ENCODE peak calls at places on chromosomes 11 and 22, in four cellular contexts. One of them, this sample, is unnamed.

GRCh38 chr11:59776210-59777066 is 21.3 kb downstream of the STX3 start:
- DNase-seq in HepG2: peak
- DNase-seq in A549: peak
- DNase-seq in K562: no peak
- DNase-seq in this sample: no peak

GRCh38 chr11:27444801-27445215 is 27.8 kb downstream of the LGR4 start:
- DNase-seq in HepG2: peak
- DNase-seq in A549: no peak
- DNase-seq in K562: no peak
- DNase-seq in this sample: no peak

GRCh38 chr11:125235006-125235405 is 70.5 kb downstream of the PKNOX2 start:
- DNase-seq in K562: no peak
- DNase-seq in HepG2: peak
- DNase-seq in A549: no peak
- DNase-seq in this sample: no peak

GRCh38 chr11:86954288-86955110 is 696 bp downstream of the FZD4 start:
- DNase-seq in K562: peak
- DNase-seq in A549: peak
- DNase-seq in HepG2: no peak
- DNase-seq in this sample: no peak

GRCh38 chr22:36913431-36914382 is at the start of gene CSF2RB:
- DNase-seq in K562: no peak
- DNase-seq in HepG2: no peak
- DNase-seq in A549: no peak
- DNase-seq in this sample: no peak

GRCh38 chr11:128180446-128181089 is 406.8 kb downstream of the ETS1 start:
- DNase-seq in K562: no peak
- DNase-seq in A549: peak
- DNase-seq in HepG2: no peak
- DNase-seq in this sample: no peak

GRCh38 chr11:122157540-122158173 is 41.6 kb upstream of the BLID start:
- DNase-seq in HepG2: no peak
- DNase-seq in A549: no peak
- DNase-seq in K562: no peak
- DNase-seq in this sample: no peak

GRCh38 chr11:130023204-130023603 is 20.6 kb upstream of the PRDM10 start:
- DNase-seq in A549: no peak
- DNase-seq in K562: no peak
- DNase-seq in HepG2: peak
- DNase-seq in this sample: peak

GRCh38 chr11:134119094-134119493 is 50.2 kb downstream of the JAM3 start:
- DNase-seq in HepG2: no peak
- DNase-seq in A549: no peak
- DNase-seq in K562: no peak
- DNase-seq in this sample: no peak

GRCh38 chr11:60314607-60315321 is 12.3 kb upstream of the MS4A6E start:
- DNase-seq in K562: no peak
- DNase-seq in A549: no peak
- DNase-seq in HepG2: no peak
- DNase-seq in this sample: no peak

GRCh38 chr11:120021391-120021953 is 116.4 kb downstream of the TRIM29 start:
- DNase-seq in K562: no peak
- DNase-seq in A549: no peak
- DNase-seq in HepG2: no peak
- DNase-seq in this sample: no peak

GRCh38 chr11:65560555-65561418 is 2.6 kb upstream of the LTBP3 start:
- DNase-seq in A549: peak
- DNase-seq in HepG2: no peak
- DNase-seq in K562: peak
- DNase-seq in this sample: no peak

GRCh38 chr22:22109693-22110466 is 127.3 kb upstream of the TOP3B start:
- DNase-seq in A549: no peak
- DNase-seq in K562: peak
- DNase-seq in HepG2: no peak
- DNase-seq in this sample: no peak

GRCh38 chr11:20337526-20338154 is 25.9 kb upstream of the HTATIP2 start:
- DNase-seq in K562: no peak
- DNase-seq in A549: peak
- DNase-seq in HepG2: peak
- DNase-seq in this sample: no peak

GRCh38 chr11:88535916-88536547 is 198.5 kb upstream of the CTSC start:
- DNase-seq in A549: peak
- DNase-seq in K562: no peak
- DNase-seq in HepG2: peak
- DNase-seq in this sample: no peak

GRCh38 chr11:68724293-68724692 is 27.0 kb downstream of the TESMIN start:
- DNase-seq in A549: no peak
- DNase-seq in HepG2: no peak
- DNase-seq in K562: no peak
- DNase-seq in this sample: no peak

GRCh38 chr11:119704849-119705248 is 24.2 kb downstream of the NECTIN1 start:
- DNase-seq in A549: no peak
- DNase-seq in HepG2: no peak
- DNase-seq in K562: peak
- DNase-seq in this sample: no peak

GRCh38 chr11:36075053-36075452 is 131.2 kb downstream of the LDLRAD3 start:
- DNase-seq in A549: no peak
- DNase-seq in HepG2: no peak
- DNase-seq in K562: no peak
- DNase-seq in this sample: no peak

DNA sequence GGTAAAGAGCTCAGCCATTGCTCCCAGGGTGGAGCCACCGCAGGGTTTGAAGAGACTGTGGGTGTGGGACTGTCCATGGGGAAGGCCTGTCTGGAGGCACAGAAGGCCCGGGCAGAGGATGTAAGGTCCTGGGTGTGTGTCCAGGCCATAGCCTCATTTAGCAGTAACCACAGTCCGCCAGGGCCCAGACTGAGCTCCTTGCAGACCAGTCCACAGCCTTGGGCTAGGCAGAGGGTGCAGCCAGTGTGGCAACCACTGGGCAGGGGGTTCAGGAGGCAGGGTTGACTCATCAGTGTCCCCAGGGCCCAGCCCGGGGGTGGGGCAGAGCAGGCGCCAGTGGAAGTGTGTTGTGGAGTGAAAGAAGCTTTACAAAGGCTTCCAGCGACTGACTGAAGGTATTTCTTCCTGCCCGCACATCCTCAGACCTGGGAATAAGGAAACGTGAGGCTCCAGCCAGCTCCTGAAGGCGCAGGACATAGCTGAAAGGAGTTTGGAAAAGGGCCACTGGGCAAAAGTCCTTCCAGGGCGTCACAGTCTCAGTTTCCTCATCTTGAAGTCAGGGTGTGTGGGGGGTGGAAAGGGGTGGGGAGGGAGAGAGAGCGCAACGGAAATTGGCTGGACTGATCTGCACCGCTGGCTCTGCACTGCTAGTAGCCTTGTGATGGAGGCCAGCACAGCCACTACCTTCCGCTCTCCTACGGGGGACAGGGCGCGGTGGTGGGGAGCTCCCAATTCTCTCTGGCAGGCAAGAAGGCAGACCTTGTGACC is 27.8 kb upstream of the WNT11 start:
- DNase-seq in A549: no peak
- DNase-seq in HepG2: no peak
- DNase-seq in K562: peak
- DNase-seq in this sample: peak
- TF ChIP-seq CHD4 in A549: no peak
- TF ChIP-seq CHD4 in HepG2: no peak
- TF ChIP-seq CHD4 in K562: no peak
- TF ChIP-seq CHD4 in this sample: no peak

DNA sequence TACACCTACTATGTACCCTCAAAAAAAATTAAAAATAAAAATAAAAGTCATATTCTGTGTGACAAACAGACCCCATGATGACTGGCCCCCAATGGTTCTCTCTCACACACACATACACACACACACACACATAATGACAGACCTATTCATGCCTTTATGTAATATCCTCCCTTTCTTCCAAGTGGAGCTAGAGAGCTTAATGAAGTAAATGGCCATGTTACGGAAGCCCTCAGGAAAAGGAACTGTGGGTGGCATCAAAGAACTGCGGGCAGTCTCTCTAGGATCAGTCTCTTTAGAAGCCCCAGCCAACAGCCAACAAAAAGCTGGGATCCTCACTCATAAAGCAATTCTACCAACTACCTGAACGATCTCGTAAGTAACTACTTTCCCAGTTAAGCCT is 125.5 kb downstream of the SIK3 start:
- DNase-seq in A549: peak
- DNase-seq in K562: no peak
- DNase-seq in HepG2: no peak
- DNase-seq in this sample: no peak
- TF ChIP-seq CHD4 in A549: no peak
- TF ChIP-seq CHD4 in K562: no peak
- TF ChIP-seq CHD4 in HepG2: no peak
- TF ChIP-seq CHD4 in this sample: no peak

DNA sequence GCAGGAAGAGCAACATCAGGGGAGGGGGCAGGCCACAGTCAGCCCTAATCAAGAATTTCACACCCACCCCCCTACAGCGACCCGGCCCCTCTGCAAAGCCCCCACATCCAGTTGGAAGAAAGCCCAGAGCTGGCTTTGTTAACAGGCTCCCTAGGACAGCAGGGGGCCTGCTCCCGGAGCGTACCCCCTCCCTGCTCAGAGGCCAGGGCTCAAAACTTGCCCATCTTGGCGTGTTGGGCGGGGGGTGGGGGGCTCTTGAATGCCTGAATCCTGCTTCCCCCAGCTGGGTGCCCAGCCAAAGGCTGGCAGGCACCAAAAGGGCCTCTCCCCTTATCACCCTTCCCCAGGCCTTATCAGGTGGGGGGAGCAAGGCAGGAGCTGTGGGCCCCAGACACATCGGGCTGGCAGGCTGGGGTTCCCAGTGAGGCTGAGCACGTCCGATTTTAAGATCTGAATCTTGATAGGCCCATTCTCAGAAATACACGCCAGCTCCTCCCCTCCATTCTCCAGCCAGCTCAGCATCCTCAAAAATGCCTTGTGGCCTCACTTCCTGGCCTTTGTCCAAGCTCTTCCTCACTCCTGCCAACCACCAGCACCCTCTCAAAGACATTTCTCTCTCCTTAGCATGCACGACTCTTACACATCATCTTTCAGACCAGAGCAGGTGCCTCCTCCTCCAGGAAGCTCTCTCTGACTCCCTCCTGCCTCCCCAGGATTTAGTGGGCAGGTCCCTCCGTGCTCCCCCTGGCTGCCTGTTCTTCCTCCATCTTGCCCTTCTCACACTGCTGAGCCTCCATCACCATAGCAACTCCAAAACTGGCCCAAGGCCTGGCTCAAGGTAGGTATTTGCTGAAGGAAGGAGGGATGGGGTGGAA is 384.8 kb downstream of the MN1 start:
- DNase-seq in K562: no peak
- DNase-seq in A549: peak
- DNase-seq in HepG2: no peak
- DNase-seq in this sample: no peak
- TF ChIP-seq CHD4 in K562: no peak
- TF ChIP-seq CHD4 in A549: no peak
- TF ChIP-seq CHD4 in HepG2: no peak
- TF ChIP-seq CHD4 in this sample: no peak

GRCh38 chr11:47500121-47500520 is 51.2 kb upstream of the RAPSN start:
- DNase-seq in K562: no peak
- DNase-seq in A549: no peak
- DNase-seq in HepG2: no peak
- DNase-seq in this sample: no peak

GRCh38 chr11:47502767-47503166 is 50.2 kb downstream of the CELF1 start:
- DNase-seq in HepG2: no peak
- DNase-seq in A549: no peak
- DNase-seq in K562: no peak
- DNase-seq in this sample: no peak

GRCh38 chr11:47504910-47505309 is 48.0 kb downstream of the CELF1 start:
- DNase-seq in A549: no peak
- DNase-seq in HepG2: no peak
- DNase-seq in K562: no peak
- DNase-seq in this sample: no peak

GRCh38 chr11:47501095-47501494 is 51.8 kb downstream of the CELF1 start:
- DNase-seq in A549: no peak
- DNase-seq in K562: no peak
- DNase-seq in HepG2: no peak
- DNase-seq in this sample: no peak

DNA sequence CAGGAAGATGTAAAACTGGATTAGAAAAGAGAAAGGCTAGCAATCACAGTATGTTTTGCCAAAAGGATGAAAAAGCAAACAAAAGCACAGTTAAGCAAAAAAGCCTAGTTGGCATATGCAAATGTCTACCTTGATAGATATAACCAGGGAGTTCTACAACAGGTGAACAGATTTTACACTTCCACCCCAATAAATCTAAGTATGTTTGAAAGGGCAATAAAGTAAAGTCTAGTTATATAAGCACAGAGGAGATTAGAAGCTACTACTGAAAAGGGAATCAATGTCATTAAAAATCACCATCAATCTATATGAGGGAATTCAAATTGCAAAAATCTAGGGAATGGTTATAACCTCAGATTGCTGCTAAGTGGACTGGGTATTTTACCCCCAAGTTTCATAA is 49.7 kb downstream of the CELF1 start:
- DNase-seq in HepG2: no peak
- DNase-seq in K562: no peak
- DNase-seq in A549: no peak
- DNase-seq in this sample: no peak
- TF ChIP-seq CHD4 in HepG2: no peak
- TF ChIP-seq CHD4 in K562: no peak
- TF ChIP-seq CHD4 in A549: no peak
- TF ChIP-seq CHD4 in this sample: no peak